ENCODE peak calls at places on chromosomes 6 and 20, in five cellular contexts. D is esophagus muscularis mucosa, U is OCI-LY7, E is fibroblast of lung, R is AG04450. N is an unnamed sample.

GRCh38 chr6:14921170-14921569 is 324.7 kb upstream of the JARID2 start:
- DNase-seq in D (no peak), U (no peak), E (peak; percentile 63), R (no peak), N (no peak)

GRCh38 chr6:169118346-169118830 is 135.3 kb downstream of the THBS2 start:
- DNase-seq in D (peak; percentile 45), U (no peak), E (no peak), R (no peak), N (no peak)

GRCh38 chr6:12344949-12345693 is 55.0 kb downstream of the EDN1 start:
- DNase-seq in D (no peak), U (no peak), E (no peak), R (no peak), N (no peak)

GRCh38 chr6:14857501-14857900 is 388.4 kb upstream of the JARID2 start:
- DNase-seq in D (no peak), U (no peak), E (no peak), R (no peak), N (no peak)

GRCh38 chr6:101393291-101394251 is at the start of gene GRIK2:
- DNase-seq in D (no peak), U (no peak), E (no peak), R (no peak), N (peak; percentile 34)

GRCh38 chr20:37903317-37904007 is 535 bp downstream of the VSTM2L start:
- DNase-seq in D (no peak), U (no peak), E (no peak), R (no peak), N (no peak)

GRCh38 chr20:36085686-36086267 is 68.8 kb upstream of the EPB41L1 start:
- DNase-seq in D (no peak), U (no peak), E (peak; percentile 56), R (no peak), N (peak; percentile 97)

GRCh38 chr6:136435096-136435495 is 115.1 kb downstream of the MAP7 start:
- DNase-seq in D (no peak), U (no peak), E (no peak), R (no peak), N (no peak)

GRCh38 chr6:894274-894673 is 201.3 kb upstream of the EXOC2 start:
- DNase-seq in D (no peak), U (no peak), E (no peak), R (no peak), N (no peak)

GRCh38 chr6:6823030-6823429 is 234.5 kb downstream of the LY86 start:
- DNase-seq in D (no peak), U (no peak), E (no peak), R (no peak), N (no peak)

GRCh38 chr6:41255638-41256246 is 27.6 kb downstream of the TREML4 start:
- DNase-seq in D (peak; percentile 81), U (no peak), E (no peak), R (no peak), N (no peak)

GRCh38 chr20:22402990-22403859 is 181.1 kb downstream of the FOXA2 start:
- DNase-seq in D (no peak), U (no peak), E (no peak), R (no peak), N (no peak)
- TF ChIP-seq CTCF in D (no peak), U (no peak), E (no peak), R (no peak), N (no peak)

GRCh38 chr6:27872634-27873028 is 39.6 kb downstream of the OR2B2 start:
- DNase-seq in D (no peak), U (peak; percentile 78), E (no peak), R (no peak), N (no peak)

GRCh38 chr6:27871919-27872633 is 40.1 kb downstream of the OR2B2 start:
- DNase-seq in D (no peak), U (peak; percentile 95), E (peak; percentile 99), R (peak; percentile 96), N (peak; percentile 97)

GRCh38 chr6:27867941-27868705 is 44.1 kb downstream of the OR2B2 start:
- DNase-seq in D (no peak), U (peak; percentile 66), E (peak; percentile 50), R (no peak), N (no peak)

GRCh38 chr6:27873101-27874030 is 38.8 kb downstream of the OR2B2 start:
- DNase-seq in D (no peak), U (peak; percentile 87), E (peak; percentile 95), R (no peak), N (no peak)

DNA sequence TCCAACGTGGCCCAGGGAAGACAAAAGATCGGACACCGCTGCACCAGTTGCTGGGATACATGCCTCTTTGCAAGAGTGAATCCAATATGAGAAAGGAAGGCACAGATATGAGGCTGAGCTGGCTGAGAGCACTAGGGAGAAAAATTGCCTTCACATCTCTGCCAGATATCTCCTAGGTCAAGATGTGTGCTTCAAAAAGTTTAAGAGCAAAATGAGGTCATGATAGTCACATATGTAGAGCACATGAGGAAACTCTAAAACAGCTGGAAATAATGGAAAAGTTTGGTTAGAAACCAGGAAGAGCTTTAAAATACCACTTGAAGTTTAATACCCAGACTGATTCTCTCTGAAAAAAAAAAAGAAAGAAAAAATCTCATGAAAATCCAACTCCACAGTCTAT is 41.7 kb downstream of the OR2B2 start:
- DNase-seq in D (no peak), U (peak; percentile 59), E (no peak), R (no peak), N (no peak)
- H3K27ac ChIP-seq in D (no peak overlapping the region), U (peak overlapping the region; percentile 99), E (no peak overlapping the region), R (no peak overlapping the region), N (peak overlapping the region; percentile 67)

GRCh38 chr6:4464638-4465037 is 311.6 kb upstream of the CDYL start:
- DNase-seq in D (no peak), U (no peak), E (no peak), R (no peak), N (no peak)

GRCh38 chr6:4466260-4466659 is 309.9 kb upstream of the CDYL start:
- DNase-seq in D (no peak), U (no peak), E (peak; percentile 60), R (no peak), N (no peak)

GRCh38 chr6:4472222-4472621 is 304.0 kb upstream of the CDYL start:
- DNase-seq in D (no peak), U (no peak), E (no peak), R (no peak), N (no peak)

GRCh38 chr6:4470698-4471210 is 305.4 kb upstream of the CDYL start:
- DNase-seq in D (no peak), U (no peak), E (no peak), R (no peak), N (no peak)

GRCh38 chr6:4466769-4467480 is 309.3 kb upstream of the CDYL start:
- DNase-seq in D (no peak), U (no peak), E (peak; percentile 40), R (no peak), N (peak; percentile 10)
- TF ChIP-seq CTCF in D (no peak), U (no peak), E (no peak), R (peak; percentile 17), N (no peak)

GRCh38 chr6:158667360-158667981 is 17.6 kb downstream of the SYTL3 start:
- DNase-seq in D (no peak), U (no peak), E (no peak), R (no peak), N (no peak)
- H3K27ac ChIP-seq in D (no peak overlapping the region), U (no peak overlapping the region), E (no peak overlapping the region), R (peak overlapping the region; percentile 11), N (no peak overlapping the region)

DNA sequence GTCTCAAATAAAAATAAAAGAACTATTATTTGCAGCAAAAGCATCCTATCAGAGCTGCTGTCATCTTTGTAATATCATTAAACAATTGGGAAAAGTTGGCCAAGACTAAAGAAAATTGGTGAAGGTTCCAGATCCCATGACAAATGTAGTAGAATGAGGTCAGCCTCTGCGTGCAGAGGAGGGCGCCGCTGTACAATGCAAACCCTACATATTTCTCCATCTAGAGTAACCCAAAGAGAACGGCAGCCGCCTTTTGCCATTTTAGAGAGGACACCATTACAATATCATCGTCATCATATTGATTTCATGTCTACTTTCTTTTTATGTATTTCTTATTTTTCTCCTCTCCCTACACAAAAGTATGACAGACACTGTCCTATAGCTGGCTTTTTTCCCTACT is 59.5 kb downstream of the ZMYND8 start:
- DNase-seq in D (no peak), U (no peak), E (no peak), R (no peak), N (no peak)
- TF ChIP-seq CTCF in D (no peak), U (peak; percentile 49), E (no peak), R (no peak), N (no peak)

DNA sequence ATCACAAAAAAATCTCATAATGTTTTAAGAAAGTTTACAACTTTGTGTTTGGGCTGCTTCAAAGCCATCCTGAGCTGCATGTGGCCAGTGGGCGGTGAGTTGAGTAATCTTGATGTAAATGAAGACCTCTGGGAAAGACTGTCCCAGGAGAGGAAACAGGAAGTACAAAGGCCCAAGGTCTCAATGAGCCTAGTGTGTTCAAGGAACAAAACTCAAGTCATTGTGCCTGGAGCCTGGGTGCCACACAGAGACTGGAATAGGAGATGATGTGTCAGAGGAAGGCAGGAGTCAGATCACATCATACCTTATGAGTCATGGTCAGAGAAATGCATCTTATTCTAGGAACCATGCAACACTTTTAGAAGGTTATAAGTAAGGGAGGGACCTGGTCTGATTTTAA is 51.5 kb downstream of the COL19A1 start:
- DNase-seq in D (no peak), U (no peak), E (peak; percentile 32), R (no peak), N (peak; percentile 64)
- H3K27ac ChIP-seq in D (no peak overlapping the region), U (no peak overlapping the region), E (peak overlapping the region; percentile 34), R (no peak overlapping the region), N (no peak overlapping the region)

GRCh38 chr6:27177454-27178000 is 70.0 kb upstream of the PRSS16 start:
- DNase-seq in D (no peak), U (peak; percentile 89), E (peak; percentile 88), R (no peak), N (peak; percentile 88)
- TF ChIP-seq CTCF in D (no peak), U (peak; percentile 74), E (peak; percentile 56), R (peak; percentile 52), N (peak; percentile 79)

GRCh38 chr6:8082572-8082953 is 18.4 kb upstream of the BLOC1S5 start:
- DNase-seq in D (no peak), U (no peak), E (no peak), R (no peak), N (no peak)

GRCh38 chr6:8075185-8075584 is 11.0 kb upstream of the BLOC1S5 start:
- DNase-seq in D (no peak), U (no peak), E (no peak), R (no peak), N (no peak)

GRCh38 chr6:8080338-8081151 is 16.4 kb upstream of the BLOC1S5 start:
- DNase-seq in D (no peak), U (no peak), E (peak; percentile 82), R (no peak), N (peak; percentile 60)

GRCh38 chr6:8075704-8076103 is 11.5 kb upstream of the BLOC1S5 start:
- DNase-seq in D (no peak), U (no peak), E (no peak), R (no peak), N (no peak)

GRCh38 chr6:8079116-8079515 is 14.9 kb upstream of the BLOC1S5 start:
- DNase-seq in D (no peak), U (no peak), E (no peak), R (no peak), N (no peak)
- H3K27ac ChIP-seq in D (no peak overlapping the region), U (no peak overlapping the region), E (no peak overlapping the region), R (no peak overlapping the region), N (no peak overlapping the region)